ENCODE peak calls at places on chromosomes 13 and 19, in five cellular contexts. U is iPS DF 6.9; D is pons; T is activated CD4-positive, alpha-beta T cell treated with anti-CD3 and anti-CD28 coated beads, Interleukin-2, amount 50 U/mL, for 4 hours; L is heart right ventricle. B is an unnamed sample.

GRCh38 chr13:25469179-25469545 is 97.4 kb downstream of the ATP8A2 start:
- DNase-seq in U (no peak), D (no peak), T (no peak), L (no peak), B (no peak)

GRCh38 chr19:4914736-4915501 is 5.6 kb downstream of the UHRF1 start:
- DNase-seq in U (no peak), D (no peak), T (peak), L (no peak), B (no peak)

GRCh38 chr13:26074706-26075105 is 22.9 kb upstream of the SHISA2 start:
- DNase-seq in U (no peak), D (no peak), T (no peak), L (no peak), B (no peak)

GRCh38 chr13:79225487-79226232 is 180.4 kb downstream of the RBM26 start:
- DNase-seq in U (no peak), D (no peak), T (no peak), L (no peak), B (no peak)

GRCh38 chr19:858868-859843 is at the start of gene CFD:
- DNase-seq in U (no peak), D (no peak), T (no peak), L (peak), B (no peak)

GRCh38 chr19:47247308-47247990 is 8.9 kb upstream of the CCDC9 start:
- DNase-seq in U (no peak), D (peak), T (peak), L (peak), B (peak)

GRCh38 chr13:38656699-38657098 is 30.2 kb upstream of the FREM2 start:
- DNase-seq in U (no peak), D (no peak), T (no peak), L (no peak), B (no peak)

GRCh38 chr13:50389726-50390125 is 374.5 kb downstream of the KCNRG start:
- DNase-seq in U (no peak), D (no peak), T (no peak), L (no peak), B (no peak)

GRCh38 chr19:39870171-39870971 is 24.2 kb upstream of the FBL start:
- DNase-seq in U (no peak), D (no peak), T (no peak), L (no peak), B (no peak)

GRCh38 chr13:33114146-33114545 is 97.9 kb downstream of the KL start:
- DNase-seq in U (no peak), D (no peak), T (no peak), L (no peak), B (no peak)

GRCh38 chr19:39154626-39155100 is 29.1 kb downstream of the PAK4 start:
- DNase-seq in U (no peak), D (no peak), T (no peak), L (no peak), B (no peak)

GRCh38 chr13:23741879-23742510 is 147.2 kb downstream of the MIPEP start:
- DNase-seq in U (peak), D (no peak), T (no peak), L (no peak), B (no peak)